ENCODE peak calls at places on chromosomes 7 and 10, in seven cellular contexts. One of them, this sample, is unnamed.

GRCh38 chr7:100087055-100087750 is 1.6 kb upstream of the COPS6 start:
- DNase-seq in osteocyte: no peak
- DNase-seq in posterior cingulate gyrus: no peak
- DNase-seq in AG10803: peak; percentile 99
- DNase-seq in occipital lobe: no peak
- DNase-seq in stimulated activated CD4-positive, alpha-beta T cell treated with anti-CD3 and anti-CD28 coated beads, Interleukin-2, amount 100 ng/mL, for 24 hours: no peak
- DNase-seq in fibroblast of lung: peak; percentile 95
- DNase-seq in this sample: peak; percentile 100

GRCh38 chr7:27124096-27124978 is 6.2 kb downstream of the HOXA4 start:
- DNase-seq in occipital lobe: no peak
- DNase-seq in osteocyte: no peak
- DNase-seq in fibroblast of lung: peak; percentile 91
- DNase-seq in stimulated activated CD4-positive, alpha-beta T cell treated with anti-CD3 and anti-CD28 coated beads, Interleukin-2, amount 100 ng/mL, for 24 hours: no peak
- DNase-seq in AG10803: peak; percentile 50
- DNase-seq in posterior cingulate gyrus: no peak
- DNase-seq in this sample: peak; percentile 76

GRCh38 chr10:99920901-99921300 is 88.8 kb downstream of the DNMBP start:
- DNase-seq in AG10803: peak; percentile 34
- DNase-seq in stimulated activated CD4-positive, alpha-beta T cell treated with anti-CD3 and anti-CD28 coated beads, Interleukin-2, amount 100 ng/mL, for 24 hours: no peak
- DNase-seq in fibroblast of lung: peak; percentile 40
- DNase-seq in posterior cingulate gyrus: no peak
- DNase-seq in occipital lobe: no peak
- DNase-seq in osteocyte: no peak
- DNase-seq in this sample: peak; percentile 54

GRCh38 chr10:4770766-4771553 is 55.0 kb upstream of the AKR1E2 start:
- DNase-seq in stimulated activated CD4-positive, alpha-beta T cell treated with anti-CD3 and anti-CD28 coated beads, Interleukin-2, amount 100 ng/mL, for 24 hours: no peak
- DNase-seq in AG10803: peak; percentile 95
- DNase-seq in occipital lobe: no peak
- DNase-seq in osteocyte: no peak
- DNase-seq in fibroblast of lung: peak; percentile 96
- DNase-seq in posterior cingulate gyrus: no peak
- DNase-seq in this sample: peak; percentile 97

GRCh38 chr10:71319042-71319799 is at the start of gene SLC29A3:
- DNase-seq in occipital lobe: peak; percentile 76
- DNase-seq in posterior cingulate gyrus: peak; percentile 59
- DNase-seq in stimulated activated CD4-positive, alpha-beta T cell treated with anti-CD3 and anti-CD28 coated beads, Interleukin-2, amount 100 ng/mL, for 24 hours: peak; percentile 88
- DNase-seq in AG10803: peak; percentile 82
- DNase-seq in fibroblast of lung: peak; percentile 71
- DNase-seq in osteocyte: peak; percentile 89
- DNase-seq in this sample: peak; percentile 82

GRCh38 chr7:117250801-117251200 is 72.1 kb downstream of the WNT2 start:
- DNase-seq in fibroblast of lung: no peak
- DNase-seq in osteocyte: no peak
- DNase-seq in stimulated activated CD4-positive, alpha-beta T cell treated with anti-CD3 and anti-CD28 coated beads, Interleukin-2, amount 100 ng/mL, for 24 hours: no peak
- DNase-seq in occipital lobe: no peak
- DNase-seq in posterior cingulate gyrus: no peak
- DNase-seq in AG10803: peak; percentile 80
- DNase-seq in this sample: peak; percentile 18

GRCh38 chr10:15344876-15345285 is 26.2 kb downstream of the FAM171A1 start:
- DNase-seq in osteocyte: no peak
- DNase-seq in stimulated activated CD4-positive, alpha-beta T cell treated with anti-CD3 and anti-CD28 coated beads, Interleukin-2, amount 100 ng/mL, for 24 hours: no peak
- DNase-seq in AG10803: peak; percentile 34
- DNase-seq in occipital lobe: no peak
- DNase-seq in fibroblast of lung: peak; percentile 80
- DNase-seq in posterior cingulate gyrus: no peak
- DNase-seq in this sample: no peak

GRCh38 chr7:133727476-133728214 is 399.5 kb upstream of the LRGUK start:
- DNase-seq in posterior cingulate gyrus: no peak
- DNase-seq in osteocyte: no peak
- DNase-seq in stimulated activated CD4-positive, alpha-beta T cell treated with anti-CD3 and anti-CD28 coated beads, Interleukin-2, amount 100 ng/mL, for 24 hours: no peak
- DNase-seq in AG10803: no peak
- DNase-seq in occipital lobe: no peak
- DNase-seq in fibroblast of lung: no peak
- DNase-seq in this sample: no peak

GRCh38 chr10:118712930-118713634 is 41.7 kb downstream of the CACUL1 start:
- DNase-seq in posterior cingulate gyrus: no peak
- DNase-seq in AG10803: no peak
- DNase-seq in stimulated activated CD4-positive, alpha-beta T cell treated with anti-CD3 and anti-CD28 coated beads, Interleukin-2, amount 100 ng/mL, for 24 hours: no peak
- DNase-seq in occipital lobe: no peak
- DNase-seq in osteocyte: no peak
- DNase-seq in fibroblast of lung: no peak
- DNase-seq in this sample: no peak

GRCh38 chr10:24355289-24355688 is 146.4 kb downstream of the KIAA1217 start:
- DNase-seq in stimulated activated CD4-positive, alpha-beta T cell treated with anti-CD3 and anti-CD28 coated beads, Interleukin-2, amount 100 ng/mL, for 24 hours: no peak
- DNase-seq in osteocyte: no peak
- DNase-seq in posterior cingulate gyrus: no peak
- DNase-seq in fibroblast of lung: no peak
- DNase-seq in AG10803: no peak
- DNase-seq in occipital lobe: no peak
- DNase-seq in this sample: no peak

GRCh38 chr10:7773845-7774801 is 13.7 kb downstream of the KIN start:
- DNase-seq in AG10803: no peak
- DNase-seq in posterior cingulate gyrus: no peak
- DNase-seq in osteocyte: no peak
- DNase-seq in occipital lobe: no peak
- DNase-seq in stimulated activated CD4-positive, alpha-beta T cell treated with anti-CD3 and anti-CD28 coated beads, Interleukin-2, amount 100 ng/mL, for 24 hours: no peak
- DNase-seq in fibroblast of lung: no peak
- DNase-seq in this sample: no peak

GRCh38 chr10:91271886-91272285 is 51.4 kb downstream of the PCGF5 start:
- DNase-seq in posterior cingulate gyrus: no peak
- DNase-seq in osteocyte: no peak
- DNase-seq in occipital lobe: no peak
- DNase-seq in stimulated activated CD4-positive, alpha-beta T cell treated with anti-CD3 and anti-CD28 coated beads, Interleukin-2, amount 100 ng/mL, for 24 hours: no peak
- DNase-seq in fibroblast of lung: peak; percentile 53
- DNase-seq in AG10803: peak; percentile 86
- DNase-seq in this sample: no peak

GRCh38 chr10:115222039-115222438 is 128.9 kb downstream of the ATRNL1 start:
- DNase-seq in AG10803: no peak
- DNase-seq in stimulated activated CD4-positive, alpha-beta T cell treated with anti-CD3 and anti-CD28 coated beads, Interleukin-2, amount 100 ng/mL, for 24 hours: no peak
- DNase-seq in posterior cingulate gyrus: no peak
- DNase-seq in occipital lobe: no peak
- DNase-seq in fibroblast of lung: no peak
- DNase-seq in osteocyte: no peak
- DNase-seq in this sample: no peak

This sample was measured in mesenchymal stem cell.